ENCODE peak calls at places on chromosomes 12 and 14, in six cellular contexts. K, O, N, L, D and J are unnamed samples.

GRCh38 chr12:34298971-34299801 is 276.9 kb downstream of the ALG10 start:
- DNase-seq in K (no peak), O (peak; percentile 17), N (no peak), L (no peak), D (no peak), J (no peak)

GRCh38 chr12:49190317-49190716 is 1.4 kb upstream of the TUBA1A start:
- DNase-seq in K (no peak), O (no peak), N (no peak), L (peak; percentile 61), D (no peak), J (no peak)

GRCh38 chr12:53518381-53518780 is 11.1 kb upstream of the NPFF start:
- DNase-seq in K (no peak), O (no peak), N (no peak), L (no peak), D (no peak), J (no peak)

GRCh38 chr14:70534904-70535303 is at the start of gene ADAM20:
- DNase-seq in K (no peak), O (no peak), N (no peak), L (no peak), D (no peak), J (no peak)

GRCh38 chr14:31106768-31107167 is 80.6 kb upstream of the STRN3 start:
- DNase-seq in K (no peak), O (no peak), N (no peak), L (no peak), D (no peak), J (no peak)

GRCh38 chr12:14961466-14962155 is at the start of gene ARHGDIB:
- DNase-seq in K (no peak), O (peak; percentile 59), N (no peak), L (no peak), D (peak; percentile 60), J (peak; percentile 86)

GRCh38 chr12:84627582-84627981 is 285.0 kb downstream of the SLC6A15 start:
- DNase-seq in K (no peak), O (no peak), N (no peak), L (no peak), D (no peak), J (no peak)

GRCh38 chr14:106657460-106657859 is 1131.1 kb downstream of the TMEM121 start:
- DNase-seq in K (no peak), O (no peak), N (no peak), L (no peak), D (no peak), J (peak; percentile 81)

GRCh38 chr12:24679135-24679534 is 269.8 kb downstream of the BCAT1 start:
- DNase-seq in K (no peak), O (no peak), N (no peak), L (no peak), D (no peak), J (no peak)

GRCh38 chr12:6269986-6270385 is 40.5 kb upstream of the PLEKHG6 start:
- DNase-seq in K (no peak), O (no peak), N (no peak), L (no peak), D (no peak), J (no peak)

GRCh38 chr12:29191267-29191889 is 42.3 kb downstream of the FAR2 start:
- DNase-seq in K (no peak), O (no peak), N (no peak), L (no peak), D (no peak), J (no peak)

GRCh38 chr12:15662303-15662980 is 126.7 kb downstream of the EPS8 start:
- DNase-seq in K (peak; percentile 79), O (no peak), N (peak; percentile 75), L (no peak), D (no peak), J (no peak)